ENCODE peak calls at places on chromosomes 16 and 17, in four cellular contexts. R is fibroblast of pulmonary artery, Z is AG09309, H is ACHN. N is an unnamed sample.

GRCh38 chr16:71537643-71538042 is 11.4 kb downstream of the CHST4 start:
- DNase-seq in H (peak; percentile 59), Z (peak; percentile 4), R (peak; percentile 56), N (peak; percentile 68)

GRCh38 chr17:66667090-66667489 is 167.8 kb upstream of the CACNG5 start:
- DNase-seq in Z (no peak), H (no peak), R (no peak), N (no peak)

GRCh38 chr16:19135896-19136438 is 22.2 kb downstream of the ITPRIPL2 start:
- DNase-seq in H (no peak), Z (no peak), R (no peak), N (no peak)

GRCh38 chr16:25786748-25787147 is 95.0 kb downstream of the HS3ST4 start:
- DNase-seq in R (no peak), H (no peak), Z (no peak), N (no peak)

GRCh38 chr17:57868007-57868774 is 18.3 kb upstream of the MRPS23 start:
- DNase-seq in Z (peak; percentile 62), R (peak; percentile 85), H (peak; percentile 92), N (peak; percentile 96)

GRCh38 chr17:64024781-64025731 is 4.6 kb upstream of the ICAM2 start:
- DNase-seq in H (no peak), Z (no peak), R (peak; percentile 13), N (no peak)

GRCh38 chr17:80118601-80119270 is 17.4 kb downstream of the GAA start:
- DNase-seq in R (no peak), Z (no peak), H (no peak), N (no peak)

GRCh38 chr16:57163842-57164241 is 22.0 kb downstream of the PSME3IP1 start:
- DNase-seq in Z (no peak), H (no peak), R (no peak), N (no peak)

GRCh38 chr16:51535591-51535990 is 384.5 kb upstream of the SALL1 start:
- DNase-seq in H (no peak), R (no peak), Z (no peak), N (no peak)

GRCh38 chr17:41307647-41308046 is 1.5 kb downstream of the KRTAP16-1 start:
- DNase-seq in R (no peak), Z (peak; percentile 52), H (no peak), N (no peak)

GRCh38 chr16:21265104-21265825 is 12.8 kb downstream of the CRYM start:
- DNase-seq in H (peak; percentile 91), R (no peak), Z (no peak), N (no peak)